ENCODE peak calls at places on chromosomes 3 and 15, in six cellular contexts. One of them, this sample, is unnamed.

GRCh38 chr3:163552659-163552966 is 1525.7 kb downstream of the SI start:
- DNase-seq in HepG2: no peak
- DNase-seq in K562: no peak
- DNase-seq in GM12878: no peak
- DNase-seq in GM12891: no peak
- DNase-seq in H1: no peak
- DNase-seq in this sample: no peak

GRCh38 chr15:77474310-77474986 is 53.8 kb downstream of the HMG20A start:
- DNase-seq in H1: no peak
- DNase-seq in HepG2: no peak
- DNase-seq in GM12891: no peak
- DNase-seq in K562: no peak
- DNase-seq in GM12878: no peak
- DNase-seq in this sample: no peak

GRCh38 chr3:151192545-151192944 is 10.5 kb downstream of the GPR171 start:
- DNase-seq in GM12878: no peak
- DNase-seq in GM12891: no peak
- DNase-seq in K562: no peak
- DNase-seq in HepG2: no peak
- DNase-seq in H1: no peak
- DNase-seq in this sample: no peak

GRCh38 chr3:154904328-154904727 is 175.8 kb upstream of the MME start:
- DNase-seq in K562: peak
- DNase-seq in GM12891: no peak
- DNase-seq in GM12878: no peak
- DNase-seq in HepG2: peak
- DNase-seq in H1: no peak
- DNase-seq in this sample: no peak

GRCh38 chr15:25733036-25733855 is 129.9 kb downstream of the ATP10A start:
- DNase-seq in GM12891: no peak
- DNase-seq in H1: no peak
- DNase-seq in HepG2: no peak
- DNase-seq in K562: no peak
- DNase-seq in GM12878: no peak
- DNase-seq in this sample: no peak

GRCh38 chr3:94416768-94417167 is 353.9 kb downstream of the NSUN3 start:
- DNase-seq in HepG2: no peak
- DNase-seq in H1: no peak
- DNase-seq in GM12891: no peak
- DNase-seq in K562: no peak
- DNase-seq in GM12878: no peak
- DNase-seq in this sample: no peak

GRCh38 chr15:88127477-88127799 is 129.1 kb downstream of the NTRK3 start:
- DNase-seq in HepG2: no peak
- DNase-seq in K562: no peak
- DNase-seq in H1: no peak
- DNase-seq in GM12891: no peak
- DNase-seq in GM12878: no peak
- DNase-seq in this sample: no peak

GRCh38 chr15:31298707-31299172 is 27.9 kb upstream of the KLF13 start:
- DNase-seq in GM12891: no peak
- DNase-seq in HepG2: no peak
- DNase-seq in H1: peak
- DNase-seq in K562: peak
- DNase-seq in GM12878: no peak
- DNase-seq in this sample: no peak

GRCh38 chr3:56923546-56924224 is 121.9 kb upstream of the ARHGEF3 start:
- DNase-seq in GM12891: no peak
- DNase-seq in HepG2: no peak
- DNase-seq in H1: no peak
- DNase-seq in K562: no peak
- DNase-seq in GM12878: no peak
- DNase-seq in this sample: no peak

GRCh38 chr15:62665449-62665848 is 377.1 kb upstream of the TPM1 start:
- DNase-seq in GM12891: no peak
- DNase-seq in GM12878: no peak
- DNase-seq in K562: no peak
- DNase-seq in HepG2: peak
- DNase-seq in H1: no peak
- DNase-seq in this sample: no peak

GRCh38 chr3:54278960-54279359 is 156.6 kb downstream of the CACNA2D3 start:
- DNase-seq in HepG2: no peak
- DNase-seq in H1: no peak
- DNase-seq in GM12891: no peak
- DNase-seq in GM12878: no peak
- DNase-seq in K562: no peak
- DNase-seq in this sample: no peak

GRCh38 chr3:18389108-18389733 is 35.9 kb downstream of the SATB1 start:
- DNase-seq in GM12878: no peak
- DNase-seq in HepG2: peak
- DNase-seq in K562: no peak
- DNase-seq in H1: no peak
- DNase-seq in GM12891: no peak
- DNase-seq in this sample: no peak

GRCh38 chr3:70728311-70728710 is 415.9 kb upstream of the MDFIC2 start:
- DNase-seq in H1: no peak
- DNase-seq in GM12891: no peak
- DNase-seq in HepG2: no peak
- DNase-seq in GM12878: no peak
- DNase-seq in K562: no peak
- DNase-seq in this sample: no peak

GRCh38 chr15:89068325-89068784 is 19.9 kb upstream of the ABHD2 start:
- DNase-seq in H1: no peak
- DNase-seq in HepG2: no peak
- DNase-seq in K562: no peak
- DNase-seq in GM12878: peak
- DNase-seq in GM12891: peak
- DNase-seq in this sample: peak

GRCh38 chr3:147744967-147745366 is 335.8 kb downstream of the ZIC1 start:
- DNase-seq in GM12891: no peak
- DNase-seq in K562: no peak
- DNase-seq in HepG2: no peak
- DNase-seq in GM12878: no peak
- DNase-seq in H1: no peak
- DNase-seq in this sample: no peak

GRCh38 chr3:8457039-8457438 is 44.6 kb upstream of the LMCD1 start:
- DNase-seq in HepG2: no peak
- DNase-seq in GM12878: no peak
- DNase-seq in H1: no peak
- DNase-seq in GM12891: no peak
- DNase-seq in K562: no peak
- DNase-seq in this sample: no peak

GRCh38 chr15:58108117-58108516 is 30.1 kb upstream of the AQP9 start:
- DNase-seq in GM12891: no peak
- DNase-seq in HepG2: no peak
- DNase-seq in K562: no peak
- DNase-seq in GM12878: no peak
- DNase-seq in H1: no peak
- DNase-seq in this sample: no peak

GRCh38 chr15:101401286-101401685 is 88.2 kb downstream of the PCSK6 start:
- DNase-seq in H1: peak
- DNase-seq in GM12878: no peak
- DNase-seq in HepG2: no peak
- DNase-seq in GM12891: no peak
- DNase-seq in K562: no peak
- DNase-seq in this sample: no peak

GRCh38 chr3:42815826-42816225 is 6.6 kb downstream of the ACKR2 start:
- DNase-seq in GM12878: no peak
- DNase-seq in HepG2: no peak
- DNase-seq in H1: no peak
- DNase-seq in K562: no peak
- DNase-seq in GM12891: no peak
- DNase-seq in this sample: no peak

DNA sequence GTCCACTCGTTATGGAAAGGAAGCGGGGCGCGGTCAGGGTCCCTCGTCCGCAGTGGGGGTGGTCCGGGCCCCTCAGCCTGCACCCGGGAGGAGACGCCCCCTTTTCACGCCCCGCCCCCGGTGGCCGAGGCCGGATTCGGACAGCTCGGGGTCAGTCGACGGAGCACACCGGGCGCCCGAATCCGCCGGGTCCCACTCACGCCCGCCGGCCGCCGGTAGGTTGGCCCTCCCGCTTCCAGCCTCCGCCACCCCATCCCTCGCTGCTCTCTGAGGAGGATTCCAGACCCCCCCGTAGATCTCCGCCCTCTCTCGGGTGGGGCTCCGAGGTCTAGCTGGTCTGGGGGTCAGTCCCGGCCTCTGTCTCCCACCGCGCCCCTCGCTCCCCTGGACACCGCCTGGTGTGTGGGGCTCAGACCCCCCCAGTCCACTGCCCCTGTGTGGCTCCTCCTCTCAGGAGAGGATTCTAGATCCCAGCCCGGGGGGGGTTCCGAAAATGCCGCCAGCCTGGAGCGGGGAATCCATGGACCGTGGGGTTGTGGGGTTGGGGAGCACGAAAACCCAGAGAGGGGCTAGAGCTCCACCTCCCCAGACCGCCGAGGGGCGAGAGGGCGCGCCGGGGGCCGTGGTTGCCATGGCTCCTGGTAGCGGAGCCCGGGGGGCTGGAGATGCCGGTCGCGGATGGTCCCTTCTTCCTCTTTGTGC is 742 bp downstream of the CHL1 start:
- DNase-seq in H1: peak
- DNase-seq in HepG2: no peak
- DNase-seq in GM12878: no peak
- DNase-seq in GM12891: peak
- DNase-seq in K562: no peak
- DNase-seq in this sample: peak
- TF ChIP-seq TAF1 in H1: no peak
- TF ChIP-seq TAF1 in HepG2: no peak
- TF ChIP-seq TAF1 in GM12878: no peak
- TF ChIP-seq TAF1 in GM12891: no peak
- TF ChIP-seq TAF1 in K562: no peak
- TF ChIP-seq TAF1 in this sample: no peak

DNA sequence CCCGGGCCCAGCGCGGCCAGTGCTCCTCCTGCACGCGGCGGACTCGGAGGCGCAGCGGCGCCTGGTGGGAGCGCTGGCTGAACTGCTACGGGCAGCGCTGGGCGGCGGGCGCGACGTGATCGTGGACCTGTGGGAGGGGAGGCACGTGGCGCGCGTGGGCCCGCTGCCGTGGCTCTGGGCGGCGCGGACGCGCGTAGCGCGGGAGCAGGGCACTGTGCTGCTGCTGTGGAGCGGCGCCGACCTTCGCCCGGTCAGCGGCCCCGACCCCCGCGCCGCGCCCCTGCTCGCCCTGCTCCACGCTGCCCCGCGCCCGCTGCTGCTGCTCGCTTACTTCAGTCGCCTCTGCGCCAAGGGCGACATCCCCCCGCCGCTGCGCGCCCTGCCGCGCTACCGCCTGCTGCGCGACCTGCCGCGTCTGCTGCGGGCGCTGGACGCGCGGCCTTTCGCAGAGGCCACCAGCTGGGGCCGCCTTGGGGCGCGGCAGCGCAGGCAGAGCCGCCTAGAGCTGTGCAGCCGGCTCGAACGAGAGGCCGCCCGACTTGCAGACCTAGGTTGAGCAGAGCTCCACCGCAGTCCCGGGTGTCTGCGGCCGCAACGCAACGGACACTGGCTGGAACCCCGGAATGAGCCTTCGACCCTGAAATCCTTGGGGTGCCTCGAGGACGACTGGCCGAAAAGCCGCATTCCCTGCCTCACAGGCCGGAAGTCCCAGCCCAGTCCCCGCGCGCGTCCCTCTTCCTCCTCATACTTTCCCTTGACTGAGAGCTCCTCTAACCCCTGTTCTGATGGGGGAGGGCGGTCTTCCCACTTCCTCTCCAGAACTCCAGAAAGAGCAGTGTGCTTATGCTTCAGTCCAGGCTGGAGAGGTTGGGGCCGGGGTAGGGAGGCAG is 1.4 kb upstream of the IL17RC start:
- DNase-seq in HepG2: peak
- DNase-seq in GM12878: no peak
- DNase-seq in H1: peak
- DNase-seq in K562: no peak
- DNase-seq in GM12891: peak
- DNase-seq in this sample: no peak
- TF ChIP-seq POLR2A in HepG2: no peak
- TF ChIP-seq POLR2A in GM12878: no peak
- TF ChIP-seq POLR2A in H1: no peak
- TF ChIP-seq POLR2A in K562: no peak
- TF ChIP-seq POLR2A in GM12891: no peak
- TF ChIP-seq POLR2A in this sample: no peak

DNA sequence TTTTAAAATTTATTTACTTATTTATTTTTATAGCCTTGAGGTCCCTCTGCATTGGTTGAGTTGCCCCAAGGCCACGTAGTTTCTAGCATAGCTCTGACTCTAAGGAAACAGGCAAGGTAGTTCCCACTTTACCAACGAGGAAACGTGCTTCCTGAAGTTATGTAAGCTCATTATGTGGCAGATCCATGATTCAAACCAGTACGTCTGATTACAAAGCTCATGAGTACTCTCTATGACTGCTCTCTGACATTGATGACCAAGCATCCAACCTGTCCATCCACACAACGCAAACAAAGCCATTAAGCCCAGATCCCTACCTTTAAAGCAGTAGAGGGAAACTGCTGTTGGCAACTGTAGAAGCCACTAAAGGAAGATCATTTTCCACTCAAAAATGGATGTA is 25.6 kb downstream of the WWTR1 start:
- DNase-seq in GM12878: no peak
- DNase-seq in HepG2: no peak
- DNase-seq in GM12891: no peak
- DNase-seq in K562: no peak
- DNase-seq in H1: no peak
- DNase-seq in this sample: no peak
- TF ChIP-seq TAF1 in GM12878: no peak
- TF ChIP-seq TAF1 in HepG2: no peak
- TF ChIP-seq TAF1 in GM12891: no peak
- TF ChIP-seq TAF1 in K562: no peak
- TF ChIP-seq TAF1 in H1: no peak
- TF ChIP-seq TAF1 in this sample: no peak

DNA sequence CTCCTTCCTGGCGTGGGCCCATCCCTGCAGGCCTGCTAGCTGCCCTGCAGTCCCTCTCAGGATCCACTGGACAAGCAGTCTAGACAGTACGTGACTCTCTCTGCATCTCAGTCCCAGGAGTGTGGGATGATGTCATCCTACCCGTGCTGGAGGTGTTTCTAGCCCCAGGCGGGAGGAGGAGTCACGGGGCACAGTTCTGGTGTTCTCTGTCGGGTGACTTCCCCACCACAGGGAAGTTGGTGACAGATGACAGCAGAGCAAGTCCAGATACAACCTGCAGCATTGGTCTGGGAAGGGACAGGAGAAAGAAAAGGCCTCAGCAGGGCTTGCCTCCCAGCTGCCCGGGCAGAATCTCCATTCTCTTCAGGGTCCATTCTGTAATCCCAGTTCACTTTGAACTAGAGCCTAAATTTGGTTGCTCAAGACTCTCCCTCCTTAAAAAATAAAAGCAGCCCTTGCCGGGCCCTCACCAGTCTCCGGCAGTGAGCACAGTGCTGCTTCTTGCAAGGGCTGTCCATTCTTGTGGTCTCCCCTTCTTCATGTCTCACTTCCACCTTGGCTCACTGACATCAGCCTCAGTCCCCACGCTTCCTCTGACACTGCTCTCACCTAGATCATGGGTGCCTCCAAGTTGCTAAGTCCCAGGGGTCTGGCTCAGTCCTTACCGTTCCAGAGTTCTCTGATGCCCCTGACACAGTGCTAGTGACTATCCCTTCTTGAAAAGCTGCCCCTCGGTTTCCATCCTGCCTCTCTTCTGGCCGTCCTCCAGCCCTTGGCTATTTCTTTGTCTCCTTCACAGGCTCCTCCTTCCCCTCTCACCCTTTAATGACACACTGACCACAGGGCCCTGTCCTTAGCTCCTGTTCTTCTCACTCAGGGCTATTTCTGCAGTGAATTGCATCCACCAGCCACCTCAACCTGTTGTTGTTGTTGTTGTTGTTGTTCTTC is 30.8 kb downstream of the SLC28A1 start:
- DNase-seq in GM12878: peak
- DNase-seq in HepG2: peak
- DNase-seq in GM12891: peak
- DNase-seq in H1: no peak
- DNase-seq in K562: peak
- DNase-seq in this sample: peak
- TF ChIP-seq POLR2A in GM12878: peak
- TF ChIP-seq POLR2A in HepG2: peak
- TF ChIP-seq POLR2A in GM12891: no peak
- TF ChIP-seq POLR2A in H1: no peak
- TF ChIP-seq POLR2A in K562: no peak
- TF ChIP-seq POLR2A in this sample: no peak

This sample was measured in GM12892.